ENCODE peak calls at places on chromosomes 6 and 20, in four cellular contexts. D is hypothalamus, I is coronary artery, M is aorta. L is an unnamed sample.

GRCh38 chr20:1324598-1325172 is 4.3 kb downstream of the SDCBP2 start:
- DNase-seq in D (no peak), I (peak), M (no peak), L (peak)

GRCh38 chr20:50852085-50852484 is 57.2 kb downstream of the BCAS4 start:
- DNase-seq in D (no peak), I (no peak), M (no peak), L (no peak)

GRCh38 chr20:4018015-4018748 is 2.8 kb upstream of the RNF24 start:
- DNase-seq in D (no peak), I (no peak), M (no peak), L (no peak)

GRCh38 chr20:22001886-22002285 is 296.4 kb downstream of the PAX1 start:
- DNase-seq in D (no peak), I (no peak), M (no peak), L (no peak)

GRCh38 chr6:116015560-116015959 is 45.1 kb downstream of the FRK start:
- DNase-seq in D (no peak), I (no peak), M (no peak), L (no peak)

GRCh38 chr20:23226612-23227265 is 123.9 kb upstream of the NXT1 start:
- DNase-seq in D (no peak), I (no peak), M (no peak), L (no peak)

GRCh38 chr20:1108437-1108920 is 9.9 kb upstream of the PSMF1 start:
- DNase-seq in D (peak), I (no peak), M (peak), L (peak)

GRCh38 chr6:2807342-2808090 is 34.1 kb downstream of the SERPINB1 start:
- DNase-seq in D (peak), I (no peak), M (no peak), L (no peak)

GRCh38 chr6:104396077-104396476 is 463.6 kb downstream of the HACE1 start:
- DNase-seq in D (no peak), I (no peak), M (no peak), L (no peak)

GRCh38 chr20:39773380-39774000 is 811.3 kb downstream of the DHX35 start:
- DNase-seq in D (no peak), I (no peak), M (no peak), L (no peak)

GRCh38 chr20:23995905-23996666 is 7.5 kb upstream of the GGTLC1 start:
- DNase-seq in D (peak), I (no peak), M (peak), L (peak)